ENCODE peak calls at places on chromosome 16, in five cellular contexts. J is GM23338, T is A549, V is HCT116, N is GM12878. F is an unnamed sample.

GRCh38 chr16:19969284-19969683 is 84.6 kb upstream of the GPRC5B start:
- DNase-seq in T (no peak), N (no peak), J (no peak), V (no peak), F (no peak)

GRCh38 chr16:31354394-31355291 is at the start of gene ITGAX:
- DNase-seq in J (no peak), N (peak; percentile 70), T (peak; percentile 35), V (no peak), F (peak; percentile 82)

GRCh38 chr16:23504453-23505179 is 5.7 kb downstream of the GGA2 start:
- DNase-seq in V (peak; percentile 66), J (peak; percentile 36), N (peak; percentile 77), T (peak; percentile 59), F (peak; percentile 80)

GRCh38 chr16:1564325-1564724 is 30.9 kb downstream of the TMEM204 start:
- DNase-seq in J (no peak), N (no peak), T (no peak), V (no peak), F (no peak)

GRCh38 chr16:19137201-19137601 is 23.4 kb downstream of the ITPRIPL2 start:
- DNase-seq in N (no peak), V (no peak), J (no peak), T (no peak), F (no peak)

GRCh38 chr16:59212492-59213024 is 478.4 kb upstream of the GOT2 start:
- DNase-seq in T (no peak), J (no peak), V (no peak), N (no peak), F (no peak)

GRCh38 chr16:75402174-75402820 is 31.0 kb downstream of the CFDP1 start:
- DNase-seq in J (no peak), T (no peak), N (no peak), V (no peak), F (no peak)

GRCh38 chr16:20901441-20902112 is 1.0 kb downstream of the LYRM1 start:
- DNase-seq in N (no peak), T (peak; percentile 52), V (no peak), J (peak; percentile 56), F (no peak)

GRCh38 chr16:87715658-87716057 is 50.1 kb downstream of the KLHDC4 start:
- DNase-seq in J (no peak), N (no peak), T (no peak), V (no peak), F (no peak)

GRCh38 chr16:30774367-30775130 is 12.4 kb downstream of the RNF40 start:
- DNase-seq in J (no peak), T (no peak), N (no peak), V (no peak), F (no peak)

GRCh38 chr16:2966043-2966802 is 2.1 kb downstream of the KREMEN2 start:
- DNase-seq in T (no peak), N (no peak), J (no peak), V (no peak), F (no peak)

GRCh38 chr16:77298638-77299360 is 99.6 kb downstream of the SYCE1L start:
- DNase-seq in T (peak; percentile 52), N (no peak), J (no peak), V (no peak), F (no peak)

GRCh38 chr16:84117482-84117843 is 721 bp upstream of the MBTPS1 start:
- DNase-seq in V (no peak), T (peak; percentile 28), N (no peak), J (peak; percentile 62), F (no peak)

GRCh38 chr16:69927056-69927757 is 23.9 kb upstream of the CLEC18A start:
- DNase-seq in J (peak; percentile 14), V (no peak), T (no peak), N (no peak), F (no peak)

GRCh38 chr16:56817056-56817455 is 48.0 kb upstream of the SLC12A3 start:
- DNase-seq in T (no peak), V (no peak), J (no peak), N (no peak), F (no peak)

GRCh38 chr16:66304151-66304550 is 62.3 kb upstream of the CDH5 start:
- DNase-seq in J (no peak), N (no peak), V (no peak), T (no peak), F (no peak)

GRCh38 chr16:70553645-70554044 is 30.0 kb downstream of the SF3B3 start:
- DNase-seq in T (no peak), J (no peak), V (no peak), N (no peak), F (no peak)

GRCh38 chr16:3509470-3509928 is 8.7 kb downstream of the CLUAP1 start:
- DNase-seq in V (no peak), J (no peak), N (peak; percentile 84), T (no peak), F (no peak)

GRCh38 chr16:5024632-5025031 is 9.1 kb downstream of the NAGPA start:
- DNase-seq in V (peak; percentile 24), T (peak; percentile 82), N (no peak), J (peak; percentile 48), F (no peak)

GRCh38 chr16:65071371-65072311 is 50.2 kb downstream of the CDH11 start:
- DNase-seq in N (no peak), V (no peak), T (no peak), J (no peak), F (no peak)

GRCh38 chr16:30092373-30093010 is 768 bp upstream of the TBX6 start:
- DNase-seq in N (peak; percentile 93), J (peak; percentile 94), T (peak; percentile 96), V (peak; percentile 56), F (peak; percentile 98)

GRCh38 chr16:24525970-24526559 is 13.3 kb upstream of the RBBP6 start:
- DNase-seq in T (peak; percentile 61), J (no peak), N (no peak), V (no peak), F (no peak)

DNA sequence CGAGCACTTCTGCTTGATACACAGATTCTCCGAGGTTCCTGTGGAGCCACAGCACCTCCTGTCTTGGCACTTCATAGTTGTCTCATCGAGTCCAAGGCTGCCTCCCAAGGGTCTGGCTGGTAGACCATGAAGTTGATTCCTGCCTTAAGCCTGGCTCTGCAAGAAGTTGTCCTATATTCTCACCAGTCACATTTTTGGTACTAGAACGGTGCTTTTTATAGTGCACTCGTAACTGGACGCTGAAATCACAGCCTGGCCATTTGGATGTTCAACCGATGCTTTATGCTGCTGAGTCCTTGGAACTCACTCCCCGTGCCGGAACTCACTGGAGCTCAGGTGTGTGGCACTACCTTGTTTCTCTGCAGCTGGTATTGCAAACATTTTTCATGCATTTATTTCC is 35.6 kb downstream of the RMI2 start:
- DNase-seq in N (no peak), J (no peak), V (no peak), T (no peak), F (no peak)
- TF ChIP-seq REST in N (no peak), J (no peak), V (no peak), T (no peak), F (no peak)

GRCh38 chr16:68288252-68288650 is 22.5 kb downstream of the SLC7A6OS start:
- DNase-seq in J (no peak), N (no peak), T (no peak), V (no peak), F (no peak)

GRCh38 chr16:68289202-68289601 is 21.5 kb downstream of the SLC7A6OS start:
- DNase-seq in N (no peak), J (no peak), V (no peak), T (no peak), F (no peak)

GRCh38 chr16:68290455-68290854 is 20.3 kb downstream of the SLC7A6OS start:
- DNase-seq in N (no peak), T (no peak), J (no peak), V (no peak), F (no peak)

GRCh38 chr16:68291227-68291626 is 19.5 kb downstream of the SLC7A6OS start:
- DNase-seq in T (no peak), V (no peak), N (no peak), J (no peak), F (no peak)

GRCh38 chr16:68289621-68290329 is 21.0 kb downstream of the SLC7A6OS start:
- DNase-seq in V (no peak), T (no peak), J (no peak), N (peak; percentile 77), F (no peak)
- TF ChIP-seq REST in V (no peak), T (no peak), J (no peak), N (no peak), F (no peak)

DNA sequence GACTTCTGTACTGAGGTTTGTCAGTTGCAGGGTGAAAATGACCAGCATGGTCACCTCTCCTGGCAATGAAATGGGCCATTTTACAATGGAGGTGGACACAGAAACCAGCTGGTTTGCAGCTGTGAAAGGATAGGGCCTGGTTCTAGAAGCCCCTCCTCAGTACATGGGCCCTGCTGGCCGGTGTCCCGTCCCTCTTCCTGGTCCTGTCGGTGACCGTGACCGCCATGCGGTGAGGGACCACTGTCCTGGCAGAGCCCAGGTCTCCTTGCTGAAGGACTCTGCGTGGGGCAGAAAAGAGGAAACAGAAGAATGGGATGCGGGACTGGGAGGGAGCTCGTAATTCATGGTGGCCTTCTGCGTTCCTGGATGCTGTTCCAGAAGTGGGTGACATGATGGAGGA is 76.0 kb upstream of the ZNF423 start:
- DNase-seq in N (no peak), V (no peak), T (no peak), J (no peak), F (no peak)
- TF ChIP-seq REST in N (no peak), V (no peak), T (no peak), J (no peak), F (no peak)

DNA sequence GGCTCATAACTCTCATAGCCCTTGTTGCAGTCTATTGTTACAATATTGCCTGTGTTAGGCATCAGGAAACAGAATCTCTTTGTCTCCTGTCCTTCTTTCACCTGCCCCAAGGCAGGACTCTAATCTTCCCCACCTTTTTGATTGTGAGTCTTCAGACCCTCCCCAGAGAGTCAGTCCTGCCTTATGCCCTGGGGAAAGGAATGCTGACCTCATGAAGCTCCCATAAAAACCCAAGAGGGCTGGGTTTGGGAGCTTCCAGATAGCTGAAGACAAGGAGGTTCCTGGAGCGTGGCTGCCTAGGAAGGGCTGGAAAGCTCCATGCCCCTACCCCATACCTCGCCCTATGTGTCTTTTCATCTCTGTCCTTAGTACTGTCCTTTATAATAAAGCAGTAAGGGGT is 688.8 kb downstream of the WWOX start:
- DNase-seq in J (no peak), V (no peak), T (no peak), N (no peak), F (no peak)
- TF ChIP-seq REST in J (no peak), V (no peak), T (no peak), N (no peak), F (no peak)

DNA sequence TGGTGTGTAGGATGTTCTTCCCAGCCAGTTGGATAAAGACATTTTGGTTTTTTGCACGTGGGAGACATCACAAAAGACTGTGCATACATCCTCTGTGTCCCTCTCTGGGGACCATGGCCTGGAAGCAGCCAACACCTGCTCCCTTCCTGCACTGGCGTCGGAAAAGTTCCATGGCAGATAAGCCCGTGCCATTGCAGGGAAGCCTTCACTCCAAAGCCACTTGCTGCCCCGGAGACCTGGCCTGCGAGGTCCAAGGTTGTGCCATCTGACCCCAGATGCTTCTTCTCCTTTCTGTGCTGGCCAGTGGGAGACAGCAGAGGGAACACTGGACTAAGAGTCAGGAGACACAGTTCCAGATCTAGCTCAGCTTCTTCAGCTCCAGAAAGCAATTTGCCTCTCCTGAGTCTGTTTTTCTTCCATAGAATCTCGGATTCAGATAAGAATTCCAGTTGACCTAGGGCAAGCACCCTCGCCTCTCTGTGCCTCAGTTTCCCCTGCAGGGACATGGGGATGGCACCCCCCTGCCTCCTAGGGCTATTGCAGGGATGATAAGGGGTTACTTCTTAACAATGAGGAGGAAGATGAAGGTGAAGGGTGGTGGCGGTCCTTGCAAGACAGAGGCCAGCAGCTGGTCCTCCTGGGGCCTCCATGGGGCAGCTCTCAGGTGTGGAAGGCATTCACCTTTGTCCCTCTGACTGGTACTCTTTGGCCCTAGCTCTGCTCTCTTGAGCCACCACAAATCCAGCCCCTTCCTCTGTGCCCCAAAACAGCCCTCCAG is 134.2 kb downstream of the CMIP start:
- DNase-seq in N (no peak), T (no peak), V (no peak), J (no peak), F (no peak)
- TF ChIP-seq REST in N (no peak), T (no peak), V (no peak), J (no peak), F (no peak)

GRCh38 chr16:58040945-58041627 is 15.5 kb downstream of the MMP15 start:
- DNase-seq in N (no peak), T (no peak), J (no peak), V (no peak), F (no peak)
- TF ChIP-seq REST in N (no peak), T (no peak), J (no peak), V (no peak), F (no peak)

F was measured in HL-60.